ENCODE peak calls at places on chromosomes 6 and 20, in eight cellular contexts. One of them, this sample, is unnamed.

GRCh38 chr6:79702701-79703100 is 71.6 kb downstream of the SH3BGRL2 start:
- DNase-seq in sigmoid colon: no peak
- DNase-seq in K562: no peak
- DNase-seq in ovary: no peak
- DNase-seq in stomach: no peak
- DNase-seq in tibial nerve: no peak
- DNase-seq in H1: no peak
- DNase-seq in HepG2: no peak
- DNase-seq in this sample: no peak

GRCh38 chr20:62045118-62045517 is 20.6 kb downstream of the TAF4 start:
- DNase-seq in HepG2: no peak
- DNase-seq in K562: no peak
- DNase-seq in stomach: no peak
- DNase-seq in H1: no peak
- DNase-seq in ovary: no peak
- DNase-seq in sigmoid colon: no peak
- DNase-seq in tibial nerve: no peak
- DNase-seq in this sample: no peak

GRCh38 chr20:24033560-24033959 is 45.0 kb upstream of the GGTLC1 start:
- DNase-seq in sigmoid colon: no peak
- DNase-seq in ovary: no peak
- DNase-seq in HepG2: no peak
- DNase-seq in tibial nerve: no peak
- DNase-seq in stomach: no peak
- DNase-seq in K562: no peak
- DNase-seq in H1: no peak
- DNase-seq in this sample: no peak

GRCh38 chr20:48986899-48987298 is 59.2 kb upstream of the CSE1L start:
- DNase-seq in K562: no peak
- DNase-seq in tibial nerve: no peak
- DNase-seq in stomach: no peak
- DNase-seq in HepG2: peak; percentile 49
- DNase-seq in sigmoid colon: no peak
- DNase-seq in ovary: no peak
- DNase-seq in H1: no peak
- DNase-seq in this sample: no peak

GRCh38 chr6:21780601-21781000 is 187.1 kb downstream of the SOX4 start:
- DNase-seq in HepG2: no peak
- DNase-seq in K562: no peak
- DNase-seq in ovary: no peak
- DNase-seq in tibial nerve: no peak
- DNase-seq in H1: no peak
- DNase-seq in sigmoid colon: no peak
- DNase-seq in stomach: no peak
- DNase-seq in this sample: no peak

GRCh38 chr6:53263915-53264314 is 84.8 kb downstream of the ELOVL5 start:
- DNase-seq in tibial nerve: no peak
- DNase-seq in K562: no peak
- DNase-seq in ovary: no peak
- DNase-seq in H1: no peak
- DNase-seq in stomach: no peak
- DNase-seq in sigmoid colon: no peak
- DNase-seq in HepG2: no peak
- DNase-seq in this sample: no peak

GRCh38 chr6:125277838-125278237 is 23.9 kb downstream of the HDDC2 start:
- DNase-seq in K562: no peak
- DNase-seq in tibial nerve: no peak
- DNase-seq in HepG2: no peak
- DNase-seq in ovary: no peak
- DNase-seq in stomach: no peak
- DNase-seq in H1: no peak
- DNase-seq in sigmoid colon: no peak
- DNase-seq in this sample: no peak

GRCh38 chr6:5423251-5423650 is 161.9 kb downstream of the FARS2 start:
- DNase-seq in tibial nerve: no peak
- DNase-seq in stomach: no peak
- DNase-seq in K562: no peak
- DNase-seq in H1: no peak
- DNase-seq in sigmoid colon: no peak
- DNase-seq in HepG2: no peak
- DNase-seq in ovary: no peak
- DNase-seq in this sample: no peak

GRCh38 chr6:137352859-137353258 is 133.7 kb upstream of the IFNGR1 start:
- DNase-seq in tibial nerve: no peak
- DNase-seq in K562: no peak
- DNase-seq in ovary: no peak
- DNase-seq in sigmoid colon: no peak
- DNase-seq in stomach: no peak
- DNase-seq in H1: no peak
- DNase-seq in HepG2: peak; percentile 93
- DNase-seq in this sample: peak; percentile 12

GRCh38 chr6:152635949-152636674 is 1.1 kb downstream of the SYNE1 start:
- DNase-seq in ovary: peak; percentile 46
- DNase-seq in sigmoid colon: peak; percentile 73
- DNase-seq in stomach: no peak
- DNase-seq in H1: peak; percentile 59
- DNase-seq in K562: no peak
- DNase-seq in tibial nerve: no peak
- DNase-seq in HepG2: no peak
- DNase-seq in this sample: no peak

GRCh38 chr20:34536798-34537394 is 20.7 kb downstream of the DYNLRB1 start:
- DNase-seq in stomach: peak; percentile 73
- DNase-seq in tibial nerve: no peak
- DNase-seq in HepG2: peak; percentile 41
- DNase-seq in H1: peak; percentile 77
- DNase-seq in ovary: no peak
- DNase-seq in sigmoid colon: peak; percentile 68
- DNase-seq in K562: peak; percentile 44
- DNase-seq in this sample: peak; percentile 66

GRCh38 chr6:21459646-21460045 is 133.9 kb upstream of the SOX4 start:
- DNase-seq in stomach: no peak
- DNase-seq in K562: no peak
- DNase-seq in H1: no peak
- DNase-seq in ovary: no peak
- DNase-seq in tibial nerve: no peak
- DNase-seq in HepG2: no peak
- DNase-seq in sigmoid colon: no peak
- DNase-seq in this sample: no peak

GRCh38 chr6:91482498-91482897 is 895.6 kb upstream of the MAP3K7 start:
- DNase-seq in stomach: no peak
- DNase-seq in H1: no peak
- DNase-seq in tibial nerve: no peak
- DNase-seq in HepG2: no peak
- DNase-seq in ovary: no peak
- DNase-seq in sigmoid colon: no peak
- DNase-seq in K562: no peak
- DNase-seq in this sample: no peak

GRCh38 chr6:112851141-112851540 is 504.0 kb downstream of the RFPL4B start:
- DNase-seq in HepG2: no peak
- DNase-seq in ovary: no peak
- DNase-seq in H1: no peak
- DNase-seq in sigmoid colon: no peak
- DNase-seq in stomach: no peak
- DNase-seq in K562: no peak
- DNase-seq in tibial nerve: no peak
- DNase-seq in this sample: no peak

GRCh38 chr20:9141070-9141469 is 72.2 kb downstream of the PLCB4 start:
- DNase-seq in HepG2: no peak
- DNase-seq in ovary: no peak
- DNase-seq in H1: no peak
- DNase-seq in sigmoid colon: no peak
- DNase-seq in tibial nerve: no peak
- DNase-seq in K562: no peak
- DNase-seq in stomach: no peak
- DNase-seq in this sample: no peak

GRCh38 chr6:38909020-38909730 is 139.4 kb upstream of the GLP1R start:
- DNase-seq in sigmoid colon: no peak
- DNase-seq in H1: no peak
- DNase-seq in ovary: no peak
- DNase-seq in tibial nerve: no peak
- DNase-seq in K562: no peak
- DNase-seq in stomach: peak; percentile 73
- DNase-seq in HepG2: peak; percentile 76
- DNase-seq in this sample: no peak
- TF ChIP-seq EP300 in sigmoid colon: no peak
- TF ChIP-seq EP300 in H1: no peak
- TF ChIP-seq EP300 in ovary: no peak
- TF ChIP-seq EP300 in tibial nerve: no peak
- TF ChIP-seq EP300 in K562: no peak
- TF ChIP-seq EP300 in stomach: no peak
- TF ChIP-seq EP300 in HepG2: no peak
- TF ChIP-seq EP300 in this sample: no peak

GRCh38 chr20:21712443-21713059 is 7.1 kb downstream of the PAX1 start:
- DNase-seq in H1: no peak
- DNase-seq in stomach: no peak
- DNase-seq in sigmoid colon: no peak
- DNase-seq in tibial nerve: no peak
- DNase-seq in K562: no peak
- DNase-seq in ovary: no peak
- DNase-seq in HepG2: no peak
- DNase-seq in this sample: no peak
- H3K27me3 ChIP-seq in H1: peaks cover 82% of the 10 kb centered on the region
- H3K27me3 ChIP-seq in stomach: peaks cover 89% of the 10 kb centered on the region
- H3K27me3 ChIP-seq in sigmoid colon: peaks cover 45% of the 10 kb centered on the region
- H3K27me3 ChIP-seq in tibial nerve: peaks cover 96% of the 10 kb centered on the region
- H3K27me3 ChIP-seq in K562: peaks cover 35% of the 10 kb centered on the region
- H3K27me3 ChIP-seq in ovary: no peaks in the 10 kb centered on the region
- H3K27me3 ChIP-seq in HepG2: peaks cover 21% of the 10 kb centered on the region
- H3K27me3 ChIP-seq in this sample: peaks cover 96% of the 10 kb centered on the region

DNA sequence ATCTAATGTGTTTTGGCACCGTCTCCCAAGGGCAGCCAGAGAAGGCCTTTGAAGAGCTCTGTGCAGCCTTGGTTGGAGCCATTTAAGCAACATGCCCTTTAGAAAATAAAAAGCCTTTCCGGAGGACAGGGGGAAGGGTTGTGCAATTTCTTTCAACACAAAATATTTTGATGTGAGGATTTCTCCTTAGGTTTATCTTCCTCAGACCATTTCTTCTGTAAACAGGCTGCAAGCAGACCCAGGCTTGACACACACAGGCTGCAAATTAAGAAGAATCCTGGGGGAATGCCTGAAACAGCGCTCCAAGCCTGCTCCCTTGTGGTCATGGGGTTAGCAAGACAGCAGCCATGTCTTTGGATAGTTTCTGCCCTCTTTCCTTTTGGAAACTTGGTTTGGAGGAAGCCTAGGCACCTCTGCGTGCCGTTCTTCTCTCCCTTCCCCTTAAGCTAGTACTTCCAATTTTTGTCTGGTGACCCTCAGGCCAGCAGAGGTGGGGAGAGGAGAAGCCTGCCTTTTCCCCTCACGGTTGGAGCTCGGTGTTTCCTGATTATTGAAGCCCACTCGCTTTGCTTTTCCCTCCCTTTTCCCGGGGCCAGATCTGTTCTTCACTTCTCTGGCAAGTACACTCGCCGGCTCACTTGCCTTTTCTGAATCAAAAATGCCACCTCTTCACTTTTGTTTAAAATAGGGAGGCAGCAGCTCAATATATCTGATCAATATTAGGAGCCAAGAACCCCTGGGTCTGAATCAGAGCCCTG is 39.6 kb upstream of the NOX3 start:
- DNase-seq in H1: peak; percentile 59
- DNase-seq in HepG2: peak; percentile 86
- DNase-seq in K562: no peak
- DNase-seq in ovary: peak; percentile 84
- DNase-seq in sigmoid colon: peak; percentile 80
- DNase-seq in stomach: no peak
- DNase-seq in tibial nerve: peak; percentile 23
- DNase-seq in this sample: peak; percentile 21
- TF ChIP-seq EP300 in H1: no peak
- TF ChIP-seq EP300 in HepG2: no peak
- TF ChIP-seq EP300 in K562: no peak
- TF ChIP-seq EP300 in ovary: no peak
- TF ChIP-seq EP300 in sigmoid colon: no peak
- TF ChIP-seq EP300 in stomach: no peak
- TF ChIP-seq EP300 in tibial nerve: no peak
- TF ChIP-seq EP300 in this sample: no peak

GRCh38 chr20:45907219-45907948 is 4.6 kb downstream of the PLTP start:
- DNase-seq in sigmoid colon: no peak
- DNase-seq in HepG2: no peak
- DNase-seq in K562: no peak
- DNase-seq in tibial nerve: no peak
- DNase-seq in H1: no peak
- DNase-seq in ovary: no peak
- DNase-seq in stomach: no peak
- DNase-seq in this sample: no peak

GRCh38 chr20:45905505-45906079 is 6.4 kb downstream of the PLTP start:
- DNase-seq in sigmoid colon: no peak
- DNase-seq in HepG2: peak; percentile 87
- DNase-seq in stomach: no peak
- DNase-seq in ovary: no peak
- DNase-seq in tibial nerve: no peak
- DNase-seq in K562: no peak
- DNase-seq in H1: no peak
- DNase-seq in this sample: no peak

GRCh38 chr20:45908086-45908485 is 3.9 kb downstream of the PLTP start:
- DNase-seq in ovary: no peak
- DNase-seq in tibial nerve: no peak
- DNase-seq in stomach: no peak
- DNase-seq in H1: no peak
- DNase-seq in sigmoid colon: no peak
- DNase-seq in K562: no peak
- DNase-seq in HepG2: no peak
- DNase-seq in this sample: no peak

GRCh38 chr20:45902199-45902701 is 9.7 kb downstream of the PLTP start:
- DNase-seq in HepG2: no peak
- DNase-seq in ovary: no peak
- DNase-seq in stomach: no peak
- DNase-seq in tibial nerve: no peak
- DNase-seq in K562: no peak
- DNase-seq in sigmoid colon: no peak
- DNase-seq in H1: no peak
- DNase-seq in this sample: no peak

DNA sequence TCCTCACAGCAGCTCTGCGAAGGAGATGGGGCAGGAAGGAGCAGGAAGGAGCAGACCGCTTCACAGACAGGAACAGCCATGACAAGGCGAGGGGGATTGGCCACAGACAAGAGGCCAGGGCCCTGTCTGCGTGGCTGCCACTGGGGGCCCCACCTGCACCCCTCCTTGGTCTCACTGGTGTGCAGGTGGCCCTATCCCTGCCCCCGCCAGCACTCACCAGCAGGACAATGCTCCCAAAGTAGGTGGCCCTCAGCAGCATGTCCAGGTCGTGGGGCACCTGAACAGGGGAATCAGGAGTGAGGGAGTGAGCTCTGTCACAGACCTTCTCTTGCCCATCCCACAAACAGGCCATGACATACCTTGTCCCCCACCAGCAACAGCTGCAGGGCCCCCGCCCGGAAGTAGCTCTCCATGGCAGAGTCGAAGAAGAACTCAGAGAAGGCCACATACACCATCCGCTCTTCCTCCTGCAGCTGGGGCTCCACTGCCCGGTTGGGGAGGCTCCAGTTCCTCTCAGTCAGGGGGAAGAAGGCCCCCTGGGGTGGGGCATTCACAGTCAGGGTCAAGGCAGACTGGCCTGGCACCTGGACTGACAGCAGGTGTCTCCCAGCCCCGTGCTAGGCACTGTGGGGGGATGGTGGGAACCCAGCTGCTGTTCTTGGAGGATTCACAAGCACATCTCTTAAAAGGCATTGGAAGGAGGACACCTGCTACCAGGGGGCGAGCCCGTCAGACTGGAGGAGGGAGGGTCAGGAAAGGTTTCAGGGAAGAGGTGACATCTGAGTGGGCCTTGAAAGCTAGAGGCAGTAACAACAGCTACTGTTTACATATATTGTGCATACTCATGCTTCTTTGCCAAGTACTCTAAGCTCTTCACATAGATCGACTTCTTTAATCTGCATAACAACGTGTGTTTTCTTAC is 7.1 kb downstream of the PLTP start:
- DNase-seq in stomach: no peak
- DNase-seq in tibial nerve: no peak
- DNase-seq in HepG2: no peak
- DNase-seq in H1: no peak
- DNase-seq in K562: no peak
- DNase-seq in sigmoid colon: no peak
- DNase-seq in ovary: no peak
- DNase-seq in this sample: no peak
- H3K27me3 ChIP-seq in stomach: no peaks in the 10 kb centered on the region
- H3K27me3 ChIP-seq in tibial nerve: no peaks in the 10 kb centered on the region
- H3K27me3 ChIP-seq in HepG2: no peaks in the 10 kb centered on the region
- H3K27me3 ChIP-seq in H1: no peaks in the 10 kb centered on the region
- H3K27me3 ChIP-seq in K562: no peaks in the 10 kb centered on the region
- H3K27me3 ChIP-seq in sigmoid colon: no peaks in the 10 kb centered on the region
- H3K27me3 ChIP-seq in ovary: no peaks in the 10 kb centered on the region
- H3K27me3 ChIP-seq in this sample: no peaks in the 10 kb centered on the region

This sample was measured in transverse colon.